ENCODE peak calls at places on chromosomes 5 and 9, in seven cellular contexts. X is stimulated activated CD4-positive, alpha-beta T cell treated with anti-CD3 and anti-CD28 coated beads, Interleukin-1b, Interleukin-23, amount 100 ng/mL, for 1 hour; B is cardiac fibroblast; Y is T follicular helper cell; K is LoVo; Z is mesothelial cell of epicardium; W is NCI-H1105. E is an unnamed sample.

GRCh38 chr9:125330587-125330986 is 69.0 kb downstream of the GAPVD1 start:
- DNase-seq in Y (no peak), X (no peak), Z (no peak), W (no peak), B (no peak), K (no peak), E (no peak)

GRCh38 chr5:31771045-31771444 is 132.1 kb downstream of the PDZD2 start:
- DNase-seq in X (no peak), K (no peak), W (no peak), Y (no peak), B (no peak), Z (no peak), E (no peak)

GRCh38 chr9:108727580-108728056 is 128.2 kb downstream of the ACTL7B start:
- DNase-seq in Y (no peak), W (no peak), X (no peak), B (peak), Z (no peak), K (no peak), E (no peak)

GRCh38 chr9:116733010-116733641 is 46.0 kb downstream of the TRIM32 start:
- DNase-seq in X (no peak), K (no peak), B (no peak), Z (no peak), W (no peak), Y (no peak), E (no peak)

GRCh38 chr5:139600336-139600949 is 39.3 kb downstream of the UBE2D2 start:
- DNase-seq in B (peak), K (no peak), W (no peak), Y (no peak), Z (no peak), X (no peak), E (peak)

GRCh38 chr9:120353501-120353900 is 226.5 kb downstream of the CDK5RAP2 start:
- DNase-seq in Y (no peak), X (no peak), B (peak), W (no peak), Z (no peak), K (no peak), E (peak)

GRCh38 chr9:100581661-100582060 is 3.8 kb downstream of the CAVIN4 start:
- DNase-seq in Y (no peak), W (peak), Z (no peak), X (no peak), K (no peak), B (no peak), E (no peak)

GRCh38 chr9:137733429-137733828 is 114.6 kb downstream of the EHMT1 start:
- DNase-seq in X (no peak), B (no peak), W (no peak), K (no peak), Y (no peak), Z (no peak), E (no peak)

E was measured in mesenchymal stem cell.